ENCODE peak calls at places on chromosome 18, in five cellular contexts. R is HCT116; H is Peyer's patch; Q is mammary epithelial cell; D is CD8-positive, alpha-beta T cell. J is an unnamed sample.

GRCh38 chr18:13989209-13989608 is 73.9 kb upstream of the MC2R start:
- DNase-seq in D (no peak), Q (no peak), R (no peak), H (no peak), J (no peak)

GRCh38 chr18:58230438-58231179 is 186.6 kb downstream of the NEDD4L start:
- DNase-seq in D (no peak), H (peak), Q (peak), R (peak), J (no peak)

GRCh38 chr18:10122116-10122515 is 208.3 kb downstream of the VAPA start:
- DNase-seq in D (no peak), H (no peak), R (no peak), Q (no peak), J (peak)

GRCh38 chr18:47166235-47166634 is 9.9 kb downstream of the IER3IP1 start:
- DNase-seq in Q (no peak), D (no peak), H (no peak), R (no peak), J (no peak)

GRCh38 chr18:24011095-24011917 is 3.2 kb upstream of the TTC39C start:
- DNase-seq in R (no peak), Q (no peak), D (no peak), H (no peak), J (no peak)

GRCh38 chr18:28204154-28204553 is 27.2 kb upstream of the CDH2 start:
- DNase-seq in H (no peak), D (no peak), R (no peak), Q (peak), J (peak)

GRCh38 chr18:54878057-54878661 is 49.9 kb downstream of the RAB27B start:
- DNase-seq in R (no peak), D (no peak), H (no peak), Q (no peak), J (no peak)

GRCh38 chr18:24414349-24415003 is 12.0 kb upstream of the IMPACT start:
- DNase-seq in D (no peak), H (no peak), Q (no peak), R (no peak), J (no peak)

GRCh38 chr18:67425724-67426123 is 90.8 kb downstream of the DSEL start:
- DNase-seq in R (no peak), Q (peak), H (no peak), D (no peak), J (peak)

GRCh38 chr18:41456791-41457190 is 498.2 kb upstream of the PIK3C3 start:
- DNase-seq in R (no peak), H (no peak), Q (no peak), D (no peak), J (no peak)

GRCh38 chr18:47898696-47899095 is 31.8 kb downstream of the SMAD2 start:
- DNase-seq in D (no peak), H (no peak), Q (no peak), R (no peak), J (no peak)

GRCh38 chr18:35892118-35892517 is 80.4 kb upstream of the RMP24 start:
- DNase-seq in R (no peak), H (no peak), D (no peak), Q (no peak), J (no peak)

GRCh38 chr18:35889677-35890076 is 82.8 kb upstream of the RMP24 start:
- DNase-seq in D (no peak), Q (no peak), H (no peak), R (no peak), J (no peak)

GRCh38 chr18:35890323-35890722 is 82.2 kb upstream of the RMP24 start:
- DNase-seq in D (no peak), Q (no peak), R (no peak), H (no peak), J (no peak)

GRCh38 chr18:35888329-35888728 is 84.2 kb upstream of the RMP24 start:
- DNase-seq in H (no peak), R (no peak), D (no peak), Q (no peak), J (no peak)
- H3K4me3 ChIP-seq in H (no peak), R (no peak), D (no peak), Q (no peak), J (no peak)

DNA sequence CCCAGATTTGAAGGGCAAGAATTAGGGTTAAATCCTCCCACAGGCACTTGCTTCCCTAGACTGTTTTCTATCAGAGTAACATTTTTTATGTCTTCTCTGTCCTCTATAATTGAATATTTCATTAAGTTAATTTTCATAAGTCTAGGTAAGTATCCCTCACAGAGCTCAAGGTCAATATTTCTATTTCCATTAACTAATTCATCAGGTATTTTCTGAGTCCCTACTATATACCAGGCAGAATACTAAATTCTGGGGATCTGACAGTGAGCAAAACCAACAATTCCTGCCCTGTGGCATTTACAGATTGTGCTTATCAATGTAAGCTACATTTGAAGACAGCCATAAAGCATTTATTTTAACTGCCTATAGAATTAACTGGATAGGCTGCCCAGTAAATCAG is 86.4 kb upstream of the RBBP8 start:
- DNase-seq in R (no peak), D (no peak), Q (no peak), H (no peak), J (no peak)
- TF ChIP-seq CTCF in R (no peak), D (no peak), Q (no peak), H (no peak), J (no peak)

DNA sequence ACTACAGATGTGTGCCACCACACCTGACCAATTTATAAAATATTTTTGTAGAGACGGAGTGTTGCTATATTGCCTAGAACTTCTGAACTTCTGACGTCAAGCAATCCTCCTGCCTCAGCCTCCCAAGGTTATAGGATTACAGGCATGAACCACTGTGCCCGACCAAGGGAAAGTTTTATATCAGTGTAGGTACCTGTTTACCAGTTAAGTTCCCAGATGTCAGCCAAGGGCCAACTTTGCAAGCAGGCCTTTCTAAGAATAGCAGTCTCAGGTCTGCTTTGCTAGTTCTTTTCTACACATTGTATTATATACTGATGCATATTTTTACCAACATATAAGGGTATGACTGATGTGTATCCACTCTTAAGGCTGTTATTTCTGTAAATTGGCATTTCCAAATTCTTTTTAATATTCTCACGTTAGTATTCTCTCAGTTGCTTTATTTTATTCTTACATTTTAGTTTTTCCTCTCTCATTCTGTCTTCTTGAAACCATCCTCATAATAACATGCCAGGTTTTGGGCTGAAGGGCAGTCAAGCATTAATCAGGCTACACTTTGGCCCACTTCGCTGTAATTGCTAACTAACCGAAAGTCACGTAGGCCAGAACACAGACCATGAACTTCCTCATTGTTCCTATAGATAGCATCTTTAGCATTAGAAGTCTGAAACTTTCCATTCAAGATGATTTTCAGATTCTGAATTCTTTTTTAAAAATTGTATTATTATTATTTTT is 25.0 kb upstream of the CXXC1 start:
- DNase-seq in D (no peak), H (no peak), Q (no peak), R (no peak), J (no peak)
- H3K4me3 ChIP-seq in D (no peak), H (no peak), Q (no peak), R (no peak), J (no peak)

DNA sequence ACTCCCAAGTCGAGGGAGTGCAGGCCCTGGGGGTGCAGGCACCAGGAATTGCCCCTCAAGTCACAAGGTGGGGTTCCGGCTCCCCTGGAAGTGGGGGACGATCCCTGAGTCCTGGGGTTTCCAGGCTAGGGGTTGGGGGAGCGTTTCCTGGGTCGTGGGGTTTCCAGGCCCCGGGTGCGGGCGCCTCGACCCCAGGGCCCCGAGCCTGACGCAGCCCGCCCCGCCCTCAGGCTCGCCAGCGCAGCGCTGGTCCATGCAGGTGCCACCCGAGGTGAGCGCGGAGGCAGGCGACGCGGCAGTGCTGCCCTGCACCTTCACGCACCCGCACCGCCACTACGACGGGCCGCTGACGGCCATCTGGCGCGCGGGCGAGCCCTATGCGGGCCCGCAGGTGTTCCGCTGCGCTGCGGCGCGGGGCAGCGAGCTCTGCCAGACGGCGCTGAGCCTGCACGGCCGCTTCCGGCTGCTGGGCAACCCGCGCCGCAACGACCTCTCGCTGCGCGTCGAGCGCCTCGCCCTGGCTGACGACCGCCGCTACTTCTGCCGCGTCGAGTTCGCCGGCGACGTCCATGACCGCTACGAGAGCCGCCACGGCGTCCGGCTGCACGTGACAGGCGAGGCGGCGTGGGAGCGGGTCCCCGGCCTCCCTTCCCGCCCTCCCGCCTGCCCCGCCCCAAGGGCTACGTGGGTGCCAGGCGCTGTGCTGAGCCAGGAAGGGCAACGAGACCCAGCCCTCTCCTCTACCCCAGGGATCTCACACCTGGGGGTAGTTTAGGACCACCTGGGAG is 12.0 kb downstream of the SIGLEC15 start:
- DNase-seq in R (no peak), H (peak), D (peak), Q (no peak), J (no peak)
- TF ChIP-seq CTCF in R (no peak), H (no peak), D (no peak), Q (peak), J (peak)

GRCh38 chr18:63262369-63263335 is 56.9 kb downstream of the BCL2 start:
- DNase-seq in H (no peak), R (no peak), D (no peak), Q (no peak), J (no peak)
- H3K4me3 ChIP-seq in H (no peak), R (no peak), D (no peak), Q (no peak), J (no peak)

DNA sequence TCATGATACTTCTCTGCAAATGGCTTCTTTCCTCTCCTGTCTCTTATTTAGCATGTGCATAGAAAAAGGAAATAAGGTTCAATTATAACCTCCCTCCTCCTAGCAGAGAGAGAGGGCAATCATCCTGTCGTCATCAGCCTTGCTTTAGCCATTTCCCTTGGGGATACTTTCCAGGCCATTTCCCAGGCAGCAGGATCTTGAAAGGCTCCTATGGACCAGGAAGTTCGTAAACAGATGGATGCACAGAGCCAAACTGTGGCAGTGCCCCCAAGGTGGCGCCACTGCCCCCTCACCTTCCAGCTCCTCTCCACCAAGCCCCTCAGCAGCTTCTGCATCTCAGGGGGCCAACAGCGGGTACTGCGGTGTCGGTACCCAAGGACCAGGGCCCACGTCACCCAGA is 157.4 kb downstream of the DTNA start:
- DNase-seq in H (no peak), D (no peak), R (peak), Q (no peak), J (no peak)
- TF ChIP-seq CTCF in H (no peak), D (no peak), R (no peak), Q (peak), J (peak)

GRCh38 chr18:48932462-48932818 is 18.3 kb downstream of the SMAD7 start:
- DNase-seq in R (no peak), H (no peak), D (no peak), Q (no peak), J (no peak)
- H3K4me3 ChIP-seq in R (no peak), H (peak), D (no peak), Q (no peak), J (no peak)